ENCODE peak calls at places on chromosomes 12 and 14, in seven cellular contexts. X is heart left ventricle, O is uterus, N is Peyer's patch, A is breast epithelium, K is suprapubic skin, J is NB4. H is an unnamed sample.

GRCh38 chr14:82725188-82725587 is 1191.5 kb upstream of the SEL1L start:
- DNase-seq in X (no peak), O (no peak), N (no peak), A (no peak), K (no peak), J (no peak), H (no peak)

GRCh38 chr14:90406384-90406798 is 9.6 kb downstream of the CALM1 start:
- DNase-seq in X (no peak), O (no peak), N (no peak), A (no peak), K (no peak), J (no peak), H (no peak)

GRCh38 chr12:83826112-83826511 is 1086.5 kb downstream of the SLC6A15 start:
- DNase-seq in X (no peak), O (no peak), N (no peak), A (no peak), K (no peak), J (peak; percentile 57), H (peak; percentile 35)

GRCh38 chr14:98138666-98139065 is 1133.3 kb downstream of the BCL11B start:
- DNase-seq in X (no peak), O (no peak), N (peak; percentile 35), A (no peak), K (no peak), J (peak; percentile 59), H (no peak)

GRCh38 chr14:49892301-49892635 is 614 bp upstream of the ARF6 start:
- DNase-seq in X (peak; percentile 63), O (peak; percentile 69), N (peak; percentile 65), A (peak; percentile 75), K (no peak), J (peak; percentile 85), H (peak; percentile 57)

GRCh38 chr12:24846689-24847088 is 102.2 kb downstream of the BCAT1 start:
- DNase-seq in X (no peak), O (no peak), N (no peak), A (no peak), K (no peak), J (no peak), H (no peak)

GRCh38 chr12:63149884-63150254 is 1.1 kb downstream of the AVPR1A start:
- DNase-seq in X (peak; percentile 7), O (peak; percentile 20), N (no peak), A (no peak), K (no peak), J (no peak), H (no peak)

GRCh38 chr12:120687570-120688289 is 781 bp downstream of the MLEC start:
- DNase-seq in X (no peak), O (no peak), N (no peak), A (no peak), K (no peak), J (peak; percentile 63), H (no peak)

GRCh38 chr12:81078469-81079196 is 754 bp downstream of the ACSS3 start:
- DNase-seq in X (peak; percentile 20), O (peak; percentile 75), N (no peak), A (no peak), K (no peak), J (no peak), H (no peak)

GRCh38 chr14:90281261-90281660 is 24.9 kb downstream of the PSMC1 start:
- DNase-seq in X (no peak), O (no peak), N (no peak), A (no peak), K (no peak), J (peak; percentile 41), H (no peak)

GRCh38 chr14:91919814-91920213 is 27.7 kb downstream of the FBLN5 start:
- DNase-seq in X (peak; percentile 41), O (no peak), N (no peak), A (peak; percentile 55), K (no peak), J (no peak), H (no peak)

GRCh38 chr12:24424889-24425600 is 475.6 kb upstream of the SOX5 start:
- DNase-seq in X (no peak), O (no peak), N (no peak), A (no peak), K (no peak), J (no peak), H (no peak)

GRCh38 chr12:123471374-123472068 is 13.6 kb downstream of the SNRNP35 start:
- DNase-seq in X (peak; percentile 67), O (no peak), N (no peak), A (no peak), K (no peak), J (no peak), H (no peak)

GRCh38 chr12:30965613-30965985 is 39.1 kb downstream of the TSPAN11 start:
- DNase-seq in X (no peak), O (no peak), N (no peak), A (no peak), K (no peak), J (no peak), H (peak; percentile 40)

GRCh38 chr14:88985654-88986053 is 161.2 kb downstream of the TTC8 start:
- DNase-seq in X (no peak), O (no peak), N (no peak), A (no peak), K (no peak), J (no peak), H (no peak)

GRCh38 chr12:6368906-6369525 is 6.3 kb downstream of the SCNN1A start:
- DNase-seq in X (no peak), O (no peak), N (no peak), A (no peak), K (no peak), J (no peak), H (no peak)

GRCh38 chr12:120261951-120262851 is 3.3 kb downstream of the PXN start:
- DNase-seq in X (no peak), O (no peak), N (peak; percentile 26), A (no peak), K (no peak), J (no peak), H (no peak)

GRCh38 chr14:99430491-99430890 is 50.2 kb downstream of the SETD3 start:
- DNase-seq in X (peak; percentile 26), O (peak; percentile 22), N (no peak), A (no peak), K (no peak), J (peak; percentile 6), H (peak; percentile 69)

GRCh38 chr12:57993030-57993429 is 51.7 kb downstream of the ATP23 start:
- DNase-seq in X (no peak), O (no peak), N (no peak), A (no peak), K (no peak), J (no peak), H (no peak)
- TF ChIP-seq CTCF in X (no peak), O (no peak), N (no peak), A (no peak), K (no peak), J (no peak), H (no peak)

DNA sequence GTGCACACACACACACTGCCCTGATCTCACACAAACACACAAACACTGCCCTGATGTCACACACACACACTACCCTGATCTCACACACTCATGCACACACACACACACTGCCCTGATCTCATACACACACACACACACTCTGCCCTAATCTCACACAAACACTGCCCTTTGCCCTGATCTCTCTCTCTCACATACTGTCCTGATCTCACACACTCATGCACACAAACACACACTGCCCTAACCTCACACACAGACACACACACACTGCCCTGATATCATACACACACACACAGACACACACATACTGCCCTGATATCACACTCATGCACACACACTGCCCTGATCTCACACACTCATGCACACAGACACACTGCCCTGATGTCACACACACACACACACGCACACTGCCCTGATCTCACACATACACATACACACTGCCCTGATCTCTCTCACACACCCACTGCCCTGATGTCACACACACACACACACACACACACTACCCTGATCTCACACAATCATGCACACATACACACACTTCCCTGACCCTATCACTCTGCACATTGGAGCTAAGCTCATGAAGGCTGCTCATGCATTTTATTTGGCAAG is 97.6 kb upstream of the DIO3 start:
- DNase-seq in X (no peak), O (no peak), N (no peak), A (no peak), K (peak; percentile 8), J (no peak), H (no peak)
- TF ChIP-seq POLR2A in X (no peak), O (no peak), N (no peak), A (no peak), K (no peak), J (no peak), H (no peak)

DNA sequence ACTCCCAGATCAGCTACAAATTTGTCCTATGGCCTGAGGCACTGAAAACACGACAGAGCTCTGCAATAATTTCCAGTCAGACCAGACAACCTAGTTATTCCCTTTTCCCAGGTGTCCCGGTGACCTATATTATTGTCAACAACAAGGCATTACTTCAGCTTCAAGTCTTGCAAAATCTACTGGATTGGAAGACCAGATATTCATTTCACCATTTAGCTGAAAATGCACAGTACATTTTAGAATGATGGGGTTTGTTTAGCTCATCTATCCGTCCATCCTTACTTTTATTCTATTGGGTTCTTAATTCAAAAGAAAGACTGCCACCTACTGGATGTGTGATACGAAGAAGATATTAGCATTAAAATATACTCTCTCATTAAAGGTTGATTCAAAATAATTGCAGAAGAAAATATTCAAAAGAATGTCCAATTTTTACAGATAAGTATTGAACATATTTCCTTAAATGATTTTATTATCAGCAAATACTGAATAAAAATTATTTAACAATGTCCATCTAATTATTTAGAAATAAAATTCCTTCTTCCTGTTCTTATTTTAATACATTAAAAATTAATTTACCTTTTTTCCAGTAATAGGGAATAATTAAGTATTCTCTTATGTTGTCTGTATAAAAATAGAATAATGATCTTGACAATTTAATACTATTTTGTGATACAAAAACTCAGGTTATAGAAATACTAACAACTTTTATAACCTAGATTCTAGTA is 244.9 kb upstream of the LRIG3 start:
- DNase-seq in X (no peak), O (no peak), N (no peak), A (peak; percentile 54), K (no peak), J (peak; percentile 32), H (no peak)
- TF ChIP-seq CTCF in X (peak; percentile 44), O (peak; percentile 33), N (no peak), A (no peak), K (no peak), J (no peak), H (no peak)

GRCh38 chr12:93569656-93570551 is 2.6 kb upstream of the SOCS2 start:
- DNase-seq in X (peak; percentile 92), O (peak; percentile 92), N (peak; percentile 81), A (peak; percentile 66), K (peak; percentile 91), J (peak; percentile 96), H (peak; percentile 85)

GRCh38 chr12:93570552-93571359 is 1.7 kb upstream of the SOCS2 start:
- DNase-seq in X (peak; percentile 98), O (peak; percentile 96), N (peak; percentile 70), A (peak; percentile 89), K (peak; percentile 96), J (peak; percentile 94), H (peak; percentile 95)

GRCh38 chr12:93572712-93573551 is 457 bp downstream of the SOCS2 start:
- DNase-seq in X (peak; percentile 39), O (no peak), N (no peak), A (no peak), K (peak; percentile 81), J (no peak), H (no peak)

GRCh38 chr12:93571854-93572711 is at the start of gene SOCS2:
- DNase-seq in X (peak; percentile 66), O (peak; percentile 65), N (peak; percentile 20), A (no peak), K (peak; percentile 78), J (no peak), H (peak; percentile 31)

GRCh38 chr12:93571360-93571853 is 1.1 kb upstream of the SOCS2 start:
- DNase-seq in X (peak; percentile 89), O (peak; percentile 87), N (peak; percentile 44), A (no peak), K (peak; percentile 85), J (peak; percentile 87), H (peak; percentile 66)
- TF ChIP-seq POLR2A in X (no peak), O (peak; percentile 36), N (no peak), A (no peak), K (no peak), J (no peak), H (no peak)

GRCh38 chr12:111753144-111753881 is 13.4 kb upstream of the ALDH2 start:
- DNase-seq in X (peak; percentile 62), O (peak; percentile 52), N (no peak), A (no peak), K (no peak), J (peak; percentile 85), H (peak; percentile 67)
- TF ChIP-seq CTCF in X (peak; percentile 80), O (peak; percentile 86), N (peak; percentile 44), A (no peak), K (peak; percentile 68), J (peak; percentile 98), H (no peak)